ENCODE peak calls at places on chromosomes 11 and 22, in five cellular contexts. J, X, G, S and U are unnamed samples.

GRCh38 chr11:27541790-27542189 is 35.2 kb upstream of the LIN7C start:
- DNase-seq in J (no peak), X (no peak), G (no peak), S (no peak), U (no peak)

GRCh38 chr11:15861256-15861655 is 495.1 kb downstream of the SOX6 start:
- DNase-seq in J (no peak), X (no peak), G (no peak), S (no peak), U (no peak)

GRCh38 chr11:113014262-113014661 is 53.0 kb downstream of the NCAM1 start:
- DNase-seq in J (no peak), X (no peak), G (peak), S (no peak), U (no peak)

GRCh38 chr11:62005231-62005661 is 37.8 kb upstream of the FTH1 start:
- DNase-seq in J (no peak), X (no peak), G (peak), S (no peak), U (no peak)

GRCh38 chr11:121692236-121692635 is 239.5 kb upstream of the SORL1-AS1 start:
- DNase-seq in J (no peak), X (no peak), G (no peak), S (no peak), U (no peak)

GRCh38 chr11:14312736-14313438 is 46.1 kb downstream of the RRAS2 start:
- DNase-seq in J (no peak), X (no peak), G (no peak), S (no peak), U (no peak)

GRCh38 chr11:47645500-47645899 is 3.1 kb upstream of the MTCH2 start:
- DNase-seq in J (no peak), X (no peak), G (no peak), S (no peak), U (no peak)

GRCh38 chr22:27231266-27231665 is 570.3 kb downstream of the MN1 start:
- DNase-seq in J (no peak), X (no peak), G (no peak), S (no peak), U (no peak)

GRCh38 chr11:82267186-82267585 is 466.5 kb downstream of the FAM181B start:
- DNase-seq in J (no peak), X (no peak), G (no peak), S (no peak), U (no peak)

GRCh38 chr11:124899376-124900145 is 1.9 kb upstream of the ROBO4 start:
- DNase-seq in J (no peak), X (no peak), G (no peak), S (no peak), U (no peak)

GRCh38 chr11:130511765-130512164 is 63.3 kb downstream of the ADAMTS15 start:
- DNase-seq in J (no peak), X (no peak), G (no peak), S (no peak), U (no peak)

GRCh38 chr11:75202195-75202594 is 38.4 kb upstream of the TPBGL start:
- DNase-seq in J (no peak), X (no peak), G (no peak), S (no peak), U (no peak)

GRCh38 chr22:37665487-37665886 is 7.0 kb downstream of the PDXP start:
- DNase-seq in J (no peak), X (no peak), G (no peak), S (no peak), U (no peak)

GRCh38 chr11:128361451-128362020 is 225.8 kb downstream of the ETS1 start:
- DNase-seq in J (no peak), X (no peak), G (no peak), S (no peak), U (no peak)

GRCh38 chr11:8258771-8259170 is 4.9 kb downstream of the LMO1 start:
- DNase-seq in J (no peak), X (no peak), G (no peak), S (no peak), U (no peak)